ENCODE peak calls at places on chromosomes 13 and 19, in four cellular contexts. H is neural progenitor cell, Q is osteocyte, F is aorta. U is an unnamed sample.

GRCh38 chr13:79128158-79128557 is 277.9 kb downstream of the RBM26 start:
- DNase-seq in H (no peak), Q (no peak), F (no peak), U (no peak)

GRCh38 chr13:112028481-112028880 is 38.5 kb upstream of the SOX1 start:
- DNase-seq in H (no peak), Q (no peak), F (no peak), U (no peak)

GRCh38 chr13:46367622-46368327 is 19.3 kb downstream of the RUBCNL start:
- DNase-seq in H (no peak), Q (no peak), F (no peak), U (no peak)

GRCh38 chr19:18773682-18774081 is 17.4 kb downstream of the COMP start:
- DNase-seq in H (no peak), Q (no peak), F (no peak), U (no peak)

GRCh38 chr19:45123440-45123850 is 30.5 kb downstream of the PPP1R37 start:
- DNase-seq in H (no peak), Q (no peak), F (no peak), U (no peak)

GRCh38 chr13:44713793-44714469 is 137.8 kb upstream of the TSC22D1 start:
- DNase-seq in H (no peak), Q (peak), F (peak), U (no peak)

GRCh38 chr19:35045667-35046300 is 4.3 kb downstream of the HPN start:
- DNase-seq in H (peak), Q (no peak), F (peak), U (no peak)

GRCh38 chr13:19150226-19150625 is 31.4 kb downstream of the TUBA3C start:
- DNase-seq in H (no peak), Q (no peak), F (no peak), U (no peak)

GRCh38 chr13:69199664-69200063 is 908.0 kb upstream of the ATXN8OS start:
- DNase-seq in H (peak), Q (no peak), F (no peak), U (no peak)

GRCh38 chr13:104385409-104385808 is 1319.2 kb upstream of the SLC10A2 start:
- DNase-seq in H (no peak), Q (no peak), F (no peak), U (no peak)

GRCh38 chr13:43023244-43023931 is at the start of gene DNAJC15:
- DNase-seq in H (peak), Q (peak), F (peak), U (peak)

GRCh38 chr13:106513025-106513424 is 22.4 kb downstream of the EFNB2 start:
- DNase-seq in H (no peak), Q (no peak), F (no peak), U (no peak)

GRCh38 chr13:30359999-30360398 is 52.6 kb upstream of the KATNAL1 start:
- DNase-seq in H (no peak), Q (no peak), F (no peak), U (no peak)

GRCh38 chr13:27371932-27372331 is 52.5 kb upstream of the GTF3A start:
- DNase-seq in H (no peak), Q (no peak), F (no peak), U (no peak)

GRCh38 chr19:48487544-48487943 is 18.4 kb downstream of the CYTH2 start:
- DNase-seq in H (no peak), Q (no peak), F (no peak), U (no peak)

GRCh38 chr19:38679839-38680238 is 32.4 kb downstream of the ACTN4 start:
- DNase-seq in H (no peak), Q (no peak), F (no peak), U (no peak)

GRCh38 chr13:37175996-37176395 is 70.5 kb upstream of the CSNK1A1L start:
- DNase-seq in H (no peak), Q (no peak), F (no peak), U (no peak)

GRCh38 chr19:4647676-4648644 is 8.6 kb downstream of the TNFAIP8L1 start:
- DNase-seq in H (no peak), Q (no peak), F (no peak), U (peak)

GRCh38 chr13:23069571-23069970 is 111.2 kb upstream of the SGCG start:
- DNase-seq in H (no peak), Q (no peak), F (no peak), U (no peak)

GRCh38 chr13:33543089-33543459 is 257.5 kb upstream of the STARD13 start:
- DNase-seq in H (no peak), Q (no peak), F (no peak), U (no peak)

GRCh38 chr13:70023506-70023905 is 84.1 kb upstream of the ATXN8OS start:
- DNase-seq in H (no peak), Q (no peak), F (no peak), U (no peak)

GRCh38 chr13:73952683-73953082 is 181.5 kb downstream of the KLF12 start:
- DNase-seq in H (no peak), Q (no peak), F (no peak), U (no peak)

GRCh38 chr19:40601061-40601973 is at the start of gene LTBP4:
- DNase-seq in H (peak), Q (no peak), F (peak), U (peak)

GRCh38 chr13:106117640-106118039 is 417.8 kb downstream of the EFNB2 start:
- DNase-seq in H (no peak), Q (no peak), F (no peak), U (no peak)

GRCh38 chr13:25204843-25205242 is 32.8 kb upstream of the AMER2 start:
- DNase-seq in H (no peak), Q (no peak), F (no peak), U (no peak)

GRCh38 chr19:16002380-16002779 is 53.6 kb downstream of the OR10H4 start:
- DNase-seq in H (no peak), Q (no peak), F (no peak), U (no peak)

GRCh38 chr19:16698914-16699313 is 20.7 kb upstream of the NWD1 start:
- DNase-seq in H (no peak), Q (no peak), F (no peak), U (peak)

GRCh38 chr19:47376589-47377144 is 27.6 kb downstream of the DHX34 start:
- DNase-seq in H (no peak), Q (no peak), F (no peak), U (no peak)

GRCh38 chr13:104648291-104648690 is 1582.1 kb upstream of the SLC10A2 start:
- DNase-seq in H (no peak), Q (no peak), F (no peak), U (no peak)

GRCh38 chr19:13621413-13621812 is 115.1 kb upstream of the CACNA1A start:
- DNase-seq in H (no peak), Q (peak), F (no peak), U (no peak)

GRCh38 chr19:55369651-55370304 is 485 bp downstream of the IL11 start:
- DNase-seq in H (peak), Q (no peak), F (peak), U (no peak)

GRCh38 chr19:495440-496332 is 600 bp upstream of the MADCAM1 start:
- DNase-seq in H (peak), Q (peak), F (no peak), U (no peak)

GRCh38 chr19:22427587-22428298 is 5.6 kb upstream of the ZNF98 start:
- DNase-seq in H (no peak), Q (no peak), F (no peak), U (no peak)

GRCh38 chr19:10866495-10866894 is 4.9 kb upstream of the CARM1 start:
- DNase-seq in H (no peak), Q (no peak), F (no peak), U (no peak)

GRCh38 chr13:27281420-27281819 is 10.8 kb downstream of the RASL11A start:
- DNase-seq in H (no peak), Q (no peak), F (no peak), U (no peak)

U was measured in ovary.